ENCODE peak calls at places on chromosomes 6 and 20, in eight cellular contexts. D, J, Y, A, L, U, R and G are unnamed samples.

GRCh38 chr6:143673638-143674037 is 4.1 kb upstream of the PHACTR2 start:
- DNase-seq in D (peak), J (no peak), Y (no peak), A (peak), L (peak), U (no peak), R (no peak), G (no peak)

GRCh38 chr6:157498817-157499216 is 117.8 kb downstream of the ZDHHC14 start:
- DNase-seq in D (no peak), J (no peak), Y (no peak), A (no peak), L (no peak), U (no peak), R (no peak), G (no peak)

GRCh38 chr6:41560440-41561192 is 14.4 kb downstream of the FOXP4 start:
- DNase-seq in D (no peak), J (no peak), Y (peak), A (peak), L (peak), U (peak), R (no peak), G (no peak)

GRCh38 chr6:167933290-167933689 is 64.2 kb upstream of the KIF25 start:
- DNase-seq in D (no peak), J (no peak), Y (no peak), A (no peak), L (no peak), U (no peak), R (no peak), G (no peak)

GRCh38 chr6:160678744-160679401 is 14.8 kb upstream of the LPA start:
- DNase-seq in D (no peak), J (no peak), Y (no peak), A (peak), L (no peak), U (no peak), R (no peak), G (no peak)

GRCh38 chr6:33840064-33840926 is 36.5 kb upstream of the MLN start:
- DNase-seq in D (peak), J (peak), Y (no peak), A (no peak), L (peak), U (no peak), R (peak), G (no peak)

GRCh38 chr20:32163951-32164350 is 43.6 kb downstream of the PLAGL2 start:
- DNase-seq in D (no peak), J (no peak), Y (no peak), A (no peak), L (no peak), U (no peak), R (no peak), G (no peak)

GRCh38 chr6:3022765-3023662 is 23.3 kb downstream of the NQO2 start:
- DNase-seq in D (no peak), J (no peak), Y (peak), A (no peak), L (no peak), U (no peak), R (no peak), G (no peak)

GRCh38 chr6:1522779-1523178 is 86.9 kb upstream of the FOXC1 start:
- DNase-seq in D (no peak), J (no peak), Y (no peak), A (no peak), L (no peak), U (no peak), R (no peak), G (no peak)

GRCh38 chr6:166173292-166173951 is 5.8 kb upstream of the TBXT start:
- DNase-seq in D (no peak), J (peak), Y (no peak), A (peak), L (peak), U (no peak), R (no peak), G (no peak)

GRCh38 chr6:40138273-40138720 is 204.0 kb upstream of the MOCS1 start:
- DNase-seq in D (no peak), J (peak), Y (no peak), A (no peak), L (no peak), U (no peak), R (no peak), G (no peak)

GRCh38 chr6:152391179-152391880 is 245.8 kb downstream of the SYNE1 start:
- DNase-seq in D (no peak), J (no peak), Y (no peak), A (no peak), L (no peak), U (no peak), R (no peak), G (no peak)